ENCODE peak calls at places on chromosomes 13 and 19, in seven cellular contexts. T is activated naive CD8-positive, alpha-beta T cell treated with anti-CD3 and anti-CD28 coated beads, Interleukin-2, amount 50 U/mL, for 24 hours; H is activated CD8-positive, alpha-beta memory T cell treated with anti-CD3 and anti-CD28 coated beads, Interleukin-2, amount 50 U/mL, for 48 hours; E is AG09309; Q is cardiac fibroblast; K is GM23248; Z is stimulated activated CD4-positive, alpha-beta T cell treated with anti-CD3 and anti-CD28 coated beads, Interleukin-2, amount 100 ng/mL, for 48 hours. V is an unnamed sample.

GRCh38 chr19:58054792-58055482 is 4.1 kb upstream of the ZNF135 start:
- DNase-seq in T (no peak), H (no peak), E (no peak), Q (peak; percentile 19), K (peak; percentile 47), Z (no peak), V (no peak)

GRCh38 chr13:107438251-107438650 is 777.1 kb downstream of the LIG4 start:
- DNase-seq in T (no peak), H (no peak), E (no peak), Q (no peak), K (peak; percentile 57), Z (no peak), V (no peak)

GRCh38 chr13:92074658-92075057 is 676.2 kb downstream of the GPC5 start:
- DNase-seq in T (no peak), H (no peak), E (no peak), Q (peak; percentile 2), K (no peak), Z (no peak), V (peak; percentile 19)

GRCh38 chr13:46622918-46623256 is 69.9 kb downstream of the LRCH1 start:
- DNase-seq in T (no peak), H (no peak), E (peak; percentile 73), Q (peak; percentile 88), K (peak; percentile 94), Z (no peak), V (no peak)

GRCh38 chr13:42720116-42720857 is 61.1 kb upstream of the FAM216B start:
- DNase-seq in T (no peak), H (no peak), E (peak; percentile 95), Q (peak; percentile 99), K (peak; percentile 98), Z (no peak), V (peak; percentile 70)

GRCh38 chr19:54282706-54283105 is 1.8 kb upstream of the LILRB2 start:
- DNase-seq in T (no peak), H (peak; percentile 29), E (no peak), Q (no peak), K (no peak), Z (no peak), V (no peak)

GRCh38 chr13:92549275-92549674 is 677.3 kb upstream of the GPC6 start:
- DNase-seq in T (no peak), H (no peak), E (no peak), Q (no peak), K (no peak), Z (no peak), V (no peak)

GRCh38 chr13:50208826-50209335 is 193.6 kb downstream of the KCNRG start:
- DNase-seq in T (no peak), H (no peak), E (peak; percentile 49), Q (peak; percentile 91), K (peak; percentile 78), Z (no peak), V (no peak)

GRCh38 chr13:23986619-23987018 is 89.3 kb upstream of the C1QTNF9B start:
- DNase-seq in T (no peak), H (no peak), E (peak; percentile 93), Q (peak; percentile 79), K (peak; percentile 70), Z (no peak), V (no peak)

GRCh38 chr13:98978280-98978679 is 416 bp upstream of the DOCK9 start:
- DNase-seq in T (no peak), H (no peak), E (no peak), Q (peak; percentile 48), K (peak; percentile 81), Z (no peak), V (peak; percentile 16)

GRCh38 chr19:10718205-10719196 is 622 bp downstream of the DNM2 start:
- DNase-seq in T (peak; percentile 71), H (peak; percentile 83), E (no peak), Q (peak; percentile 40), K (peak; percentile 75), Z (peak; percentile 39), V (no peak)

GRCh38 chr19:10863107-10863700 is 8.1 kb upstream of the CARM1 start:
- DNase-seq in T (no peak), H (no peak), E (no peak), Q (peak; percentile 31), K (peak; percentile 75), Z (no peak), V (no peak)

GRCh38 chr13:33490461-33491327 is 205.1 kb upstream of the STARD13 start:
- DNase-seq in T (no peak), H (no peak), E (no peak), Q (peak; percentile 86), K (peak; percentile 23), Z (no peak), V (no peak)

GRCh38 chr13:23724196-23724970 is 154.2 kb downstream of the TNFRSF19 start:
- DNase-seq in T (no peak), H (no peak), E (no peak), Q (no peak), K (peak; percentile 67), Z (no peak), V (no peak)

GRCh38 chr19:27748551-27749152 is 1464.3 kb downstream of the UQCRFS1 start:
- DNase-seq in T (no peak), H (no peak), E (no peak), Q (no peak), K (peak; percentile 9), Z (no peak), V (no peak)

GRCh38 chr19:6768236-6768785 is 1.1 kb upstream of the SH2D3A start:
- DNase-seq in T (peak; percentile 25), H (no peak), E (no peak), Q (no peak), K (no peak), Z (no peak), V (no peak)

GRCh38 chr13:28493740-28494536 is 990 bp downstream of the FLT1 start:
- DNase-seq in T (peak; percentile 9), H (peak; percentile 67), E (no peak), Q (no peak), K (peak; percentile 51), Z (no peak), V (no peak)

GRCh38 chr19:31064486-31064885 is 284.8 kb downstream of the TSHZ3 start:
- DNase-seq in T (no peak), H (no peak), E (no peak), Q (no peak), K (no peak), Z (no peak), V (no peak)

V was measured in COLO829.